ENCODE peak calls at places on chromosomes 2 and 18, in ten cellular contexts. N is heart right ventricle; W is mucosa of descending colon; S is cardiac muscle cell; M is ovary; Q is HFFc6; U is cardiac fibroblast; X is right atrium auricular region; L is upper lobe of right lung; B is activated CD8-positive, alpha-beta T cell treated with anti-CD3 and anti-CD28 coated beads for 36 hours. A is an unnamed sample.

GRCh38 chr2:1594281-1595171 is 149.8 kb downstream of the PXDN start:
- DNase-seq in N (no peak), W (no peak), S (no peak), M (no peak), Q (no peak), U (no peak), X (no peak), L (peak; percentile 55), B (no peak), A (no peak)

GRCh38 chr2:161124186-161124585 is 36.0 kb upstream of the TANK start:
- DNase-seq in N (no peak), W (no peak), S (no peak), M (no peak), Q (no peak), U (no peak), X (no peak), L (no peak), B (no peak), A (no peak)

GRCh38 chr2:163734911-163735691 is 707 bp downstream of the FIGN start:
- DNase-seq in N (no peak), W (no peak), S (peak; percentile 21), M (no peak), Q (no peak), U (peak; percentile 47), X (no peak), L (no peak), B (no peak), A (no peak)

GRCh38 chr18:12291161-12291560 is 16.9 kb upstream of the TUBB6 start:
- DNase-seq in N (no peak), W (no peak), S (no peak), M (no peak), Q (no peak), U (no peak), X (no peak), L (peak; percentile 27), B (no peak), A (no peak)

GRCh38 chr2:53945538-53945937 is 25.3 kb downstream of the PSME4 start:
- DNase-seq in N (no peak), W (no peak), S (no peak), M (no peak), Q (no peak), U (no peak), X (no peak), L (no peak), B (no peak), A (no peak)

GRCh38 chr2:54979645-54980044 is 70.6 kb downstream of the RTN4 start:
- DNase-seq in N (no peak), W (no peak), S (no peak), M (no peak), Q (no peak), U (no peak), X (no peak), L (no peak), B (no peak), A (no peak)

GRCh38 chr2:51710222-51710621 is 678.3 kb upstream of the NRXN1 start:
- DNase-seq in N (no peak), W (no peak), S (no peak), M (no peak), Q (no peak), U (no peak), X (no peak), L (no peak), B (peak; percentile 1), A (no peak)

GRCh38 chr2:158671381-158672245 is 123.5 kb upstream of the DAPL1 start:
- DNase-seq in N (no peak), W (no peak), S (no peak), M (no peak), Q (no peak), U (no peak), X (no peak), L (no peak), B (no peak), A (no peak)

GRCh38 chr2:173432049-173432754 is 77.5 kb downstream of the CDCA7 start:
- DNase-seq in N (no peak), W (no peak), S (peak; percentile 36), M (no peak), Q (peak; percentile 32), U (peak; percentile 63), X (no peak), L (no peak), B (no peak), A (no peak)

GRCh38 chr18:3538456-3538855 is 88.5 kb downstream of the TGIF1 start:
- DNase-seq in N (no peak), W (no peak), S (peak; percentile 23), M (no peak), Q (no peak), U (no peak), X (no peak), L (no peak), B (no peak), A (no peak)

GRCh38 chr2:47405757-47406156 is 2.8 kb downstream of the MSH2 start:
- DNase-seq in N (no peak), W (no peak), S (no peak), M (no peak), Q (no peak), U (no peak), X (no peak), L (no peak), B (no peak), A (no peak)

GRCh38 chr2:33184026-33184425 is 237.3 kb downstream of the LTBP1 start:
- DNase-seq in N (no peak), W (no peak), S (no peak), M (no peak), Q (no peak), U (no peak), X (no peak), L (no peak), B (no peak), A (no peak)

GRCh38 chr2:23670245-23670592 is 256.7 kb downstream of the ATAD2B start:
- DNase-seq in N (no peak), W (no peak), S (no peak), M (no peak), Q (no peak), U (no peak), X (no peak), L (no peak), B (no peak), A (no peak)

GRCh38 chr2:23669413-23670244 is 257.3 kb downstream of the ATAD2B start:
- DNase-seq in N (peak; percentile 81), W (peak; percentile 60), S (peak; percentile 88), M (peak; percentile 81), Q (no peak), U (peak; percentile 50), X (peak; percentile 78), L (peak; percentile 80), B (no peak), A (peak; percentile 12)

GRCh38 chr2:23673082-23673481 is 253.8 kb downstream of the ATAD2B start:
- DNase-seq in N (no peak), W (no peak), S (no peak), M (no peak), Q (no peak), U (no peak), X (no peak), L (no peak), B (no peak), A (no peak)

GRCh38 chr2:23677836-23678235 is 249.1 kb downstream of the ATAD2B start:
- DNase-seq in N (no peak), W (no peak), S (no peak), M (no peak), Q (no peak), U (no peak), X (no peak), L (no peak), B (no peak), A (no peak)

GRCh38 chr2:23673830-23674679 is 252.9 kb downstream of the ATAD2B start:
- DNase-seq in N (no peak), W (no peak), S (peak; percentile 24), M (no peak), Q (no peak), U (no peak), X (no peak), L (no peak), B (no peak), A (no peak)
- TF ChIP-seq CTCF in N (no peak), W (no peak), S (no peak), M (no peak), Q (no peak), U (no peak), X (no peak), L (no peak), B (no peak), A (no peak)

GRCh38 chr2:191870744-191871143 is 23.9 kb upstream of the CAVIN2 start:
- DNase-seq in N (no peak), W (no peak), S (no peak), M (no peak), Q (no peak), U (no peak), X (no peak), L (no peak), B (no peak), A (no peak)
- TF ChIP-seq CTCF in N (no peak), W (no peak), S (no peak), M (no peak), Q (peak; percentile 46), U (peak; percentile 30), X (no peak), L (peak; percentile 23), B (no peak), A (peak; percentile 27)

DNA sequence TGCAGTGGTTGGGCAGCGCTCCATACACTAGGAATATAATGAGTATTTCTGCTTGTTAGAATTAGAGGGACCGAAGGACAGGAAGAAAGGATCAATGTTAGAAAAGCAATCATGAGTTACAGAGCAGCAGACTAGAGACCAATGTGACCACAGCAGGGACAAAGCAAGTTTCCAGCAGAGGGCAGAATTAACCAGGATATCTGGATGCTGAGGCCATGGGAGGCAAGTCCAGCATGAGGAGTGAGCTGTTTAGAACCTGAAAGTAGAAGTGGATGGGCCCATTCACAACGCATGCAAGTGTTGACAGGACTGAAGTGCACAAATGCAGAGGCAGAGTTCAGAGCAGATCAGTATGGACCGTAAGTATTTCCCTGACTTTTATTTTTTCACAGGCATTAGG is 910.4 kb upstream of the GYPC start:
- DNase-seq in N (no peak), W (no peak), S (peak; percentile 26), M (no peak), Q (peak; percentile 0), U (peak; percentile 6), X (no peak), L (no peak), B (no peak), A (no peak)
- TF ChIP-seq CTCF in N (peak; percentile 48), W (no peak), S (peak; percentile 6), M (no peak), Q (no peak), U (no peak), X (no peak), L (peak; percentile 45), B (no peak), A (no peak)

DNA sequence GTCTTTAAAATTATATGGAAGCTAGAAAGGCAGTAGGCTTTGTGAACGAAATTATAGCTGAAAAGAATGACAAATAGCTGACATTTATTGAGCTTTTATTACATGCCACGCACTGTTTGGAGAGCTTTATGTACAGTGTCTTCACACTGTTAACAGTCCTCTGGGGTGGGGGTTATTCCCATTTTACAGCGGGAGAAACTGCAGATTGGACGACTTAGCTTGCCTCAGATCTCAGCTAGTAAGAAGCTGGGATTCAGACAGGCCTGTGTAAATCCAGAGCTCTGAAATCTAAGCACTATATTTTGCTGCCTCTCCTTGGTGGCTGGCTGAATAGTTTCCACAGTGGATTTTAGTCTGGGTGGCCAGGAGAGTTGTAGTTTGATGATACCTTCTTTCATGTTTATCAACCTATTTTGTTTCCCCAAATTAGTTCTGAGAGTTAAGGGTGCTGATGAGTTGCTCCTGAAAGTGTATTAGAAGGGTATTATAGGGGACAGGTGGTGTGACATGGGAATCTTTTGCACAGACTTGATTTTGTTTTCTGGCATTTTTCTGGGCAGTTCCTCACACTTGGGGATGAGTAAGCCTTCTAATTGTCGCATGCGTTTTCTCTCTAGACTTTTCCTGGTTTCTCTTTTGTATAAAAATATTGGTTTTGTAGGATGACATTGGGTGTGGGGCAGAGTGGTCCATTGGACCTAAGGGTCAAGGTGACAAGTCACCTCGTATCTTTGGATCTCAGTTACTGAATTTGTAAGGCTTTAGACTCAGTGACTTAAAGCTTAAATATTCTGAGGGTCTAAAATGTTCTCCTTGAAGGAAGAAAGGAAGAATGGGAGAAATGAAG is 1.5 kb downstream of the ACSL3 start:
- DNase-seq in N (no peak), W (no peak), S (peak; percentile 61), M (no peak), Q (peak; percentile 61), U (peak; percentile 56), X (no peak), L (no peak), B (no peak), A (no peak)
- TF ChIP-seq CTCF in N (peak; percentile 17), W (no peak), S (peak; percentile 43), M (no peak), Q (peak; percentile 7), U (peak; percentile 13), X (no peak), L (no peak), B (no peak), A (peak; percentile 44)